ENCODE peak calls at places on chromosomes 1 and 21, in ten cellular contexts. S is GM23248, Z is colonic mucosa, U is kidney, D is AG09309, G is left ventricle myocardium inferior, L is fibroblast of lung, P is SJSA1, R is foreskin fibroblast, J is breast epithelium. M is an unnamed sample.

GRCh38 chr1:1308756-1309524 is 543 bp downstream of the PUSL1 start:
- DNase-seq in S (peak), Z (peak), U (peak), D (no peak), G (peak), L (no peak), P (peak), R (peak), J (no peak), M (no peak)

GRCh38 chr1:45621895-45622266 is 2.0 kb downstream of the CCDC17 start:
- DNase-seq in S (no peak), Z (no peak), U (no peak), D (no peak), G (no peak), L (no peak), P (no peak), R (no peak), J (no peak), M (no peak)

GRCh38 chr1:36829066-36829465 is 205.2 kb downstream of the GRIK3 start:
- DNase-seq in S (peak), Z (no peak), U (no peak), D (no peak), G (no peak), L (no peak), P (no peak), R (no peak), J (no peak), M (no peak)

GRCh38 chr1:169201084-169201619 is 94.7 kb downstream of the ATP1B1 start:
- DNase-seq in S (peak), Z (no peak), U (no peak), D (peak), G (no peak), L (peak), P (peak), R (peak), J (no peak), M (no peak)

GRCh38 chr21:36148886-36149285 is 7.7 kb upstream of the DOP1B start:
- DNase-seq in S (no peak), Z (no peak), U (no peak), D (no peak), G (no peak), L (no peak), P (no peak), R (no peak), J (no peak), M (no peak)

GRCh38 chr1:101843160-101843559 is 153.6 kb downstream of the OLFM3 start:
- DNase-seq in S (no peak), Z (no peak), U (no peak), D (no peak), G (no peak), L (no peak), P (no peak), R (no peak), J (no peak), M (no peak)

GRCh38 chr1:180165509-180166435 is 11.1 kb downstream of the QSOX1 start:
- DNase-seq in S (no peak), Z (no peak), U (no peak), D (no peak), G (no peak), L (no peak), P (no peak), R (no peak), J (peak), M (no peak)

GRCh38 chr21:39911792-39912191 is 44.6 kb downstream of the PCP4 start:
- DNase-seq in S (no peak), Z (no peak), U (no peak), D (no peak), G (no peak), L (no peak), P (no peak), R (no peak), J (no peak), M (no peak)

GRCh38 chr1:78229344-78229743 is 183.6 kb downstream of the GIPC2 start:
- DNase-seq in S (peak), Z (no peak), U (no peak), D (peak), G (no peak), L (peak), P (no peak), R (peak), J (no peak), M (no peak)

GRCh38 chr1:1397839-1398523 is 1.2 kb downstream of the CCNL2 start:
- DNase-seq in S (peak), Z (no peak), U (peak), D (no peak), G (no peak), L (peak), P (no peak), R (peak), J (no peak), M (no peak)

GRCh38 chr1:81999364-81999763 is 198.6 kb downstream of the ADGRL2 start:
- DNase-seq in S (no peak), Z (no peak), U (no peak), D (no peak), G (no peak), L (no peak), P (no peak), R (no peak), J (no peak), M (no peak)

GRCh38 chr1:1298861-1299685 is 8.7 kb downstream of the ACAP3 start:
- DNase-seq in S (no peak), Z (no peak), U (no peak), D (no peak), G (no peak), L (no peak), P (no peak), R (peak), J (no peak), M (no peak)

GRCh38 chr1:54310439-54311328 is 95.5 kb downstream of the SSBP3 start:
- DNase-seq in S (peak), Z (peak), U (no peak), D (no peak), G (peak), L (peak), P (peak), R (peak), J (no peak), M (peak)

GRCh38 chr1:209354111-209354839 is 229.2 kb upstream of the CAMK1G start:
- DNase-seq in S (peak), Z (peak), U (no peak), D (peak), G (peak), L (peak), P (peak), R (peak), J (peak), M (peak)

GRCh38 chr1:97920275-97920831 is 481 bp downstream of the DPYD start:
- DNase-seq in S (peak), Z (peak), U (no peak), D (no peak), G (no peak), L (peak), P (peak), R (peak), J (no peak), M (no peak)

GRCh38 chr1:228219245-228219961 is 11.6 kb downstream of the OBSCN start:
- DNase-seq in S (no peak), Z (peak), U (no peak), D (no peak), G (no peak), L (no peak), P (no peak), R (no peak), J (peak), M (no peak)

GRCh38 chr1:26785611-26786436 is 1.9 kb upstream of the PIGV start:
- DNase-seq in S (peak), Z (peak), U (no peak), D (no peak), G (no peak), L (peak), P (peak), R (peak), J (no peak), M (peak)

GRCh38 chr1:154556422-154556821 is 2.0 kb downstream of the UBE2Q1 start:
- DNase-seq in S (peak), Z (no peak), U (no peak), D (no peak), G (peak), L (peak), P (no peak), R (peak), J (peak), M (no peak)

GRCh38 chr1:74065081-74065480 is 132.9 kb downstream of the LRRIQ3 start:
- DNase-seq in S (no peak), Z (no peak), U (no peak), D (no peak), G (no peak), L (no peak), P (no peak), R (no peak), J (no peak), M (no peak)

GRCh38 chr1:210901981-210902770 is 231.8 kb downstream of the KCNH1 start:
- DNase-seq in S (no peak), Z (no peak), U (no peak), D (no peak), G (no peak), L (no peak), P (no peak), R (no peak), J (no peak), M (no peak)

GRCh38 chr21:46191686-46192575 is 7.7 kb upstream of the SPATC1L start:
- DNase-seq in S (no peak), Z (no peak), U (peak), D (no peak), G (no peak), L (no peak), P (no peak), R (no peak), J (no peak), M (no peak)

GRCh38 chr1:239947789-239948188 is 143.9 kb upstream of the FMN2 start:
- DNase-seq in S (peak), Z (no peak), U (no peak), D (no peak), G (no peak), L (peak), P (no peak), R (peak), J (no peak), M (no peak)

GRCh38 chr1:44020464-44020863 is 10.8 kb downstream of the SLC6A9 start:
- DNase-seq in S (no peak), Z (no peak), U (no peak), D (no peak), G (no peak), L (no peak), P (no peak), R (no peak), J (no peak), M (no peak)

GRCh38 chr21:41729701-41730368 is 37.0 kb downstream of the RIPK4 start:
- DNase-seq in S (no peak), Z (no peak), U (peak), D (no peak), G (no peak), L (no peak), P (no peak), R (no peak), J (no peak), M (no peak)

GRCh38 chr1:218460367-218460766 is 115.2 kb downstream of the TGFB2 start:
- DNase-seq in S (peak), Z (no peak), U (no peak), D (no peak), G (no peak), L (peak), P (no peak), R (peak), J (peak), M (no peak)

DNA sequence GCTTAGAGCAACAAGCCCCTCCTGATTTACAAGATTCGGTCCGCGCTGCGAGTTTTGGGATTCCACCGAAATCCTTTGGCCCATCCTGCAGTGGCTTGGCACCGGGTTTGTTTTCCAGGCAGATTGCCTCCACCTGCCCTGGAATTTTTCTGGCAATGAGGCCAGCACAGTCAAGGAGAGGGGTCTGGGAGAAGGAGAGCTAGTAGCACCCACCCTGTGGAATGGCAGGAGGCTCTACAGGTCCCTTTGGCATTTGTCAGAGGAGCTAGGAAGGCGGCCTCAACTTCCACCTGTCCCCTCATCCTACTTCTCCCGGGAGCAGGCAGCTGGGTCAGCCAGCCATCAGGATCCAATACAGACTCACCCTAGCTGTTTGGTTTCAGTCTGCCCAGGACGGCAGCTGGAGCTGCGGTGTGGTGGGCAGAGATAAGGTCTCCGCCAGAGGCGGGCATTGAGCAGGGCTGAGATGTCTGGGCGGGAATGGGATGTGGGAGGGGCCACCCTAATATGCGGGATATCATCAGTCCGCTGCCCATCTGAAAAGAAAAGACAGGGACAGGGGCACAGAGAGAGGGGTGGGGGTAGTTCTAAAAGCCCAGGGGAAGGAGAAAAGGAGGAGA is 37.8 kb upstream of the PRELP start:
- DNase-seq in S (no peak), Z (no peak), U (no peak), D (no peak), G (no peak), L (no peak), P (no peak), R (no peak), J (peak), M (no peak)
- H3K4me3 ChIP-seq in S (no peak), Z (no peak), U (no peak), D (no peak), G (no peak), L (no peak), P (no peak), R (no peak), J (no peak), M (no peak)

GRCh38 chr1:117150316-117150715 is 28.8 kb upstream of the TRIM45 start:
- DNase-seq in S (peak), Z (no peak), U (no peak), D (no peak), G (no peak), L (no peak), P (no peak), R (peak), J (no peak), M (no peak)
- H3K4me3 ChIP-seq in S (no peak), Z (no peak), U (no peak), D (no peak), G (no peak), L (no peak), P (no peak), R (no peak), J (no peak), M (no peak)

GRCh38 chr21:32492376-32492775 is 79.9 kb downstream of the EVA1C start:
- DNase-seq in S (no peak), Z (no peak), U (no peak), D (no peak), G (no peak), L (no peak), P (no peak), R (no peak), J (no peak), M (no peak)

GRCh38 chr21:32499249-32500055 is 85.9 kb downstream of the TCP10L start:
- DNase-seq in S (peak), Z (no peak), U (peak), D (no peak), G (no peak), L (peak), P (peak), R (peak), J (no peak), M (no peak)

GRCh38 chr21:32496536-32496935 is 84.0 kb downstream of the EVA1C start:
- DNase-seq in S (no peak), Z (no peak), U (peak), D (no peak), G (no peak), L (no peak), P (no peak), R (no peak), J (no peak), M (no peak)

GRCh38 chr21:32494946-32495703 is 82.6 kb downstream of the EVA1C start:
- DNase-seq in S (peak), Z (no peak), U (peak), D (peak), G (no peak), L (peak), P (peak), R (peak), J (no peak), M (no peak)
- H3K4me3 ChIP-seq in S (peak), Z (no peak), U (no peak), D (no peak), G (no peak), L (no peak), P (no peak), R (no peak), J (no peak), M (no peak)

GRCh38 chr1:196366817-196367495 is 241.3 kb downstream of the KCNT2 start:
- DNase-seq in S (no peak), Z (no peak), U (no peak), D (no peak), G (no peak), L (no peak), P (no peak), R (peak), J (no peak), M (no peak)
- H3K4me3 ChIP-seq in S (no peak), Z (no peak), U (no peak), D (no peak), G (no peak), L (no peak), P (no peak), R (no peak), J (no peak), M (no peak)

GRCh38 chr1:173608503-173609216 is 5.8 kb upstream of the SLC9C2 start:
- DNase-seq in S (no peak), Z (no peak), U (no peak), D (no peak), G (no peak), L (no peak), P (no peak), R (no peak), J (no peak), M (no peak)

GRCh38 chr1:173601588-173601987 is 1.3 kb downstream of the SLC9C2 start:
- DNase-seq in S (no peak), Z (no peak), U (no peak), D (no peak), G (no peak), L (no peak), P (no peak), R (no peak), J (no peak), M (no peak)

DNA sequence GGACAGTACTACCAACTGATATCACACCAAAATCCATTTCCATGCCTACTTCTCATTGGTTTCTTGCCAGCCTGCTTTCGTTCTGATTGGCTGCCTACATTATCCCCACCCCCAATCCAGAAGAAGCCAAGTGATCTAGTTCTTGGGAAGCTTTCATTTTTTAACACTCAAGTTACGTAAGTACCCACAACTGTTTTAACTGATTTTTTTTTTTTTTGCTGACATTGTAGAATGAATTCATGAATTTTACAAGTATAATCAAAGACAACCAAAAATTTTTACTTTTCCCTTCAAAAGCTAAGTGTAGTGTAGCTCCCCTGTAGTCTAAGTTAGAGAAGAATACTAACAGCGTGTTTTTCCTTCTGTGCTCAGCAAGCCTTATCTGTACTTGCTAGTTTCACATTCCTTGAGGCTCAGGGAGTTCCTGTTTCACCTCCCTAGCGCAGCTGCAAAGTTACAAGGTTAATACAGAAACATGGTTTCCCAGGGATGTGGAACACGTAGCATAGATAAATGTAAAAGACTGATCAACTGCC is at the start of gene SLC9C2:
- DNase-seq in S (no peak), Z (no peak), U (no peak), D (no peak), G (no peak), L (peak), P (no peak), R (peak), J (no peak), M (no peak)
- H3K4me3 ChIP-seq in S (no peak), Z (no peak), U (peak), D (no peak), G (peak), L (peak), P (no peak), R (no peak), J (peak), M (no peak)

GRCh38 chr1:96771847-96772246 is 50.3 kb downstream of the PTBP2 start:
- DNase-seq in S (no peak), Z (no peak), U (no peak), D (no peak), G (no peak), L (no peak), P (no peak), R (no peak), J (no peak), M (no peak)

GRCh38 chr1:96772972-96773371 is 51.4 kb downstream of the PTBP2 start:
- DNase-seq in S (no peak), Z (no peak), U (no peak), D (no peak), G (no peak), L (no peak), P (no peak), R (no peak), J (no peak), M (no peak)

DNA sequence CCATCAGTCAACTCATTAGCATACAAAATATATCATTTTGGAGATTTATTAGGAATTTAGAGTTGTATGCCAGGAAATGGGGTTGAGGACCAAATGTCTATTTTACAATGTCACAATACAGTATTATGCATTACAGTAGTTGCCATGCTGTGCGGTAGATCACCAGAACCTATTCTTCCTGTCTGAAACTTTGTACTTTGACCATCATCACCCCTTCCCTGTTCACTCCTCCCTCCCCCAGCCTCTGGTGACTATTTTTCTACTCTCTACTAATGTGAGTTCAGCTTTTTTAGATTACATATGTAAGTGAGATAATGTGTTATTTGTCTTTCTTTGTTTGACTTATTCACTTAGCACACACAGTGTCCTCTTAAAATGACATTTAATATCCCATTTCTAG is 50.8 kb downstream of the PTBP2 start:
- DNase-seq in S (no peak), Z (no peak), U (no peak), D (no peak), G (no peak), L (no peak), P (no peak), R (no peak), J (no peak), M (no peak)
- H3K4me3 ChIP-seq in S (no peak), Z (no peak), U (no peak), D (no peak), G (no peak), L (no peak), P (no peak), R (no peak), J (no peak), M (no peak)